ENCODE peak calls at places on chromosomes 2 and 18, in nine cellular contexts. X, S, T, O, Y, Z, B, P and E are unnamed samples.

GRCh38 chr2:135913726-135914365 is 37.6 kb upstream of the MCM6 start:
- DNase-seq in B (peak; percentile 67), Y (no peak), X (no peak), O (peak; percentile 19), T (peak; percentile 21), S (peak; percentile 63), P (no peak), Z (no peak), E (peak; percentile 70)

GRCh38 chr2:233479616-233480489 is 86.7 kb downstream of the USP40 start:
- DNase-seq in P (no peak), S (no peak), X (no peak), Y (no peak), T (no peak), B (no peak), O (no peak), Z (no peak), E (no peak)

GRCh38 chr2:218961229-218961628 is 1.8 kb downstream of the CDK5R2 start:
- DNase-seq in T (no peak), Z (no peak), S (no peak), P (no peak), O (no peak), X (no peak), B (no peak), Y (no peak), E (no peak)

GRCh38 chr18:79203017-79203605 is 133.9 kb downstream of the ATP9B start:
- DNase-seq in B (no peak), Z (no peak), O (peak; percentile 82), X (no peak), S (no peak), Y (no peak), T (no peak), P (no peak), E (no peak)

GRCh38 chr2:10355471-10356458 is 53.1 kb downstream of the HPCAL1 start:
- DNase-seq in B (no peak), Y (no peak), Z (no peak), S (no peak), O (no peak), T (peak; percentile 67), X (no peak), P (no peak), E (no peak)

GRCh38 chr2:54258171-54258570 is 2.1 kb upstream of the TSPYL6 start:
- DNase-seq in S (no peak), X (no peak), T (no peak), Z (no peak), Y (no peak), O (no peak), P (no peak), B (peak; percentile 57), E (peak; percentile 81)

GRCh38 chr2:170917219-170917851 is 11.7 kb upstream of the GORASP2 start:
- DNase-seq in T (no peak), Y (no peak), B (no peak), S (no peak), X (no peak), O (no peak), P (no peak), Z (no peak), E (no peak)

GRCh38 chr2:121128741-121129659 is 156.0 kb downstream of the TFCP2L1 start:
- DNase-seq in O (peak; percentile 48), P (peak; percentile 36), Z (peak; percentile 31), Y (no peak), S (peak; percentile 17), X (no peak), T (peak; percentile 60), B (peak; percentile 18), E (peak; percentile 51)

GRCh38 chr2:39913648-39914456 is 134.8 kb upstream of the THUMPD2 start:
- DNase-seq in T (no peak), Y (no peak), P (no peak), X (no peak), Z (no peak), S (peak; percentile 89), B (peak; percentile 88), O (peak; percentile 59), E (peak; percentile 85)

GRCh38 chr2:205716126-205716525 is 33.8 kb downstream of the NRP2 start:
- DNase-seq in Z (no peak), O (peak; percentile 71), Y (no peak), B (no peak), T (no peak), S (no peak), X (no peak), P (no peak), E (no peak)

GRCh38 chr2:157304811-157305712 is 20.6 kb downstream of the ERMN start:
- DNase-seq in Z (no peak), O (no peak), B (peak; percentile 42), S (peak; percentile 26), T (no peak), Y (no peak), X (no peak), P (no peak), E (peak; percentile 13)

GRCh38 chr2:169776483-169776802 is 22.2 kb upstream of the SSB start:
- DNase-seq in S (peak; percentile 5), Y (no peak), X (no peak), T (no peak), Z (no peak), O (no peak), P (no peak), B (no peak), E (peak; percentile 44)

GRCh38 chr2:72916743-72917137 is 579 bp upstream of the EMX1 start:
- DNase-seq in Z (no peak), X (no peak), O (no peak), S (no peak), Y (no peak), P (no peak), T (no peak), B (no peak), E (no peak)

GRCh38 chr2:72915076-72915906 is 2.0 kb upstream of the EMX1 start:
- DNase-seq in B (no peak), S (no peak), O (no peak), T (no peak), X (no peak), P (no peak), Y (no peak), Z (no peak), E (no peak)

GRCh38 chr2:72914226-72915075 is 2.9 kb upstream of the EMX1 start:
- DNase-seq in Y (no peak), Z (no peak), X (no peak), B (no peak), T (no peak), O (no peak), S (no peak), P (no peak), E (no peak)

GRCh38 chr2:72917138-72917874 is at the start of gene EMX1:
- DNase-seq in X (no peak), Z (no peak), Y (no peak), T (peak; percentile 83), B (no peak), O (peak; percentile 60), S (no peak), P (no peak), E (no peak)

DNA sequence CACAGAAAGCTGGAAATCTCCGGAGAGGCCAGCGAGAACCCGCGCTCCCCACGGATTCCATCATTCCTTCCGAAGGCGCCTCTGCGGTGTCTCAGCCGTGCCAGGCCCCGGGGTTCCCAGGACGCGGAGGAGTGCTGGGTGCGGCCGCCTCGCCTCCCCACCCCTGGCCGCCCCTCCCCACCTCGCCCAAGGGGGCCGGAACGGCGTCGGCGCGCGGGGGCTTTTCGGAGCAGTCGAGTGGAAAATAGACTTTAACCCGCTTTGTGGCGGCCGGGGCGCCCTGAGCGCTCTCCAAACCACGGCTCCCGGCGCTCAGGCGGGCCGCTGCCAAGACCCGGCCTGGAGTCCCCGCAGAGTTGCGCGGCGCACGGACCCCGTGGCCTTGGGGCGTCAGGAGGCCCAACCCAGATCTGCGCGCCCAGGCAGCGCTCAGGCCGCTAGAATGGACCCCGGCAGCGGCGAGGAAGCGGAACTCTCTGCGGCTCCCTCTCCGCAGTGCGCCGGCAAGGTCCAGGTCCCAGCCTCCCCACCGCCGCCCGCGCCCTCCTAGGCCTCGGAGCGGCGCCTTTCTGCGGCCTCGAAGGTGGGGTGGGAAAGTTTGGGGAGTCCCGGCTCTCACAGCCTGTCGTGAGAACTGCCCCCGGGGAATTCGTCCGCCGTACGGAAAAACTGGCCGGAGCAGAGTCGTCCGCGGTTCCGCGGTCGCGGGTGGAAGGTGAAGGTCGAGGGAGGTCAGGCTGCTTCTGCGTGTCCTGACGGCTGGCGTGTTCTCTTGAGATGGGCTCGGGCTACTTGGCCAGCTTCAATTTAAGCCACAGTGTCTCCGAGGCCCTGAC is 1.2 kb upstream of the EMX1 start:
- DNase-seq in Z (no peak), P (no peak), Y (no peak), X (no peak), B (no peak), T (peak; percentile 68), O (no peak), S (peak; percentile 21), E (no peak)
- H3K4me3 ChIP-seq in Z (peak overlapping the region; percentile 31), P (peak overlapping the region; percentile 61), Y (peak overlapping the region; percentile 60), X (peak overlapping the region; percentile 66), B (no peak overlapping the region), T (no peak overlapping the region), O (peak overlapping the region; percentile 53), S (no peak overlapping the region), E (no peak overlapping the region)

DNA sequence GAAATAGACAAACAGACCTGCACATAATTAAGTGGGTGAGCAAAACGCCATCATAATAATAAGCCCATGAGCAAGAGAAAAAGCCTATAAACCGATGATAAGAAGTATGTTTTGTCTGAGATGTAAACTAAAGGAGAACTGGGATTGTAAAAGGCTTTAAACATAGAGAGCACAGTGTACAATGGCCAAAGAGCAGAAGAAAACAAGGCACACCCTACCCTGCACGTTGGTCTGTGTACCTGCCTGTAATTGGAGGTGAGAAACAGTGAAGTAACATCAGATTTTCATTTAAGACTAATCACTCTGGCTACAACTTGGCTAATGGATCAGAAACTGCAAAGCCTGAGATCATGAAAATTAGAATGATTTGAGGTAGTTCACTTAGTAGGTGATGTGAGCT is 1094.7 kb upstream of the GYPC start:
- DNase-seq in B (no peak), S (no peak), X (no peak), T (no peak), O (no peak), P (no peak), Y (no peak), Z (no peak), E (no peak)
- TF ChIP-seq CTCF in B (no peak), S (no peak), X (no peak), T (no peak), O (no peak), P (no peak), Y (no peak), Z (no peak), E (no peak)

GRCh38 chr2:222862915-222863544 is 2.2 kb downstream of the ACSL3 start:
- DNase-seq in S (peak; percentile 71), O (no peak), Z (no peak), X (no peak), T (no peak), Y (no peak), P (no peak), B (no peak), E (peak; percentile 60)
- H3K4me3 ChIP-seq in S (peak overlapping the region; percentile 96), O (no peak overlapping the region), Z (no peak overlapping the region), X (peak overlapping the region; percentile 93), T (no peak overlapping the region), Y (peak overlapping the region; percentile 83), P (peak overlapping the region; percentile 89), B (peak overlapping the region; percentile 91), E (peak overlapping the region; percentile 83)

GRCh38 chr2:63073994-63074393 is 23.4 kb downstream of the OTX1 start:
- DNase-seq in X (no peak), O (no peak), Y (no peak), B (no peak), T (no peak), S (no peak), P (no peak), Z (no peak), E (no peak)

GRCh38 chr2:63081404-63081803 is 30.8 kb downstream of the OTX1 start:
- DNase-seq in X (no peak), S (no peak), B (no peak), O (no peak), P (no peak), T (no peak), Z (no peak), Y (no peak), E (no peak)

GRCh38 chr2:63078852-63079606 is 28.4 kb downstream of the OTX1 start:
- DNase-seq in O (peak; percentile 23), S (no peak), Z (no peak), X (no peak), B (no peak), P (no peak), Y (no peak), T (no peak), E (no peak)
- TF ChIP-seq CTCF in O (peak; percentile 74), S (peak; percentile 31), Z (no peak), X (no peak), B (peak; percentile 45), P (peak; percentile 23), Y (no peak), T (no peak), E (peak; percentile 61)